ENCODE peak calls at places on chromosomes 3 and 15, in eight cellular contexts. One of them, this sample, is unnamed.
A peak's percentile ranks its signal among the peaks of the same experiment; 100 is the strongest.

GRCh38 chr3:4877173-4877787 is 102.0 kb upstream of the BHLHE40 start:
- ATAC-seq in right cardiac atrium: no peak
- ATAC-seq in left colon: no peak
- ATAC-seq in Right ventricle myocardium inferior: no peak
- ATAC-seq in right lobe of liver: peak; percentile 80
- ATAC-seq in WTC11: no peak
- ATAC-seq in pancreas: no peak
- ATAC-seq in gastroesophageal sphincter: no peak
- ATAC-seq in this sample: no peak

GRCh38 chr15:41562784-41563198 is 3.8 kb downstream of the TYRO3 start:
- ATAC-seq in WTC11: no peak
- ATAC-seq in gastroesophageal sphincter: no peak
- ATAC-seq in pancreas: no peak
- ATAC-seq in left colon: no peak
- ATAC-seq in right cardiac atrium: no peak
- ATAC-seq in right lobe of liver: no peak
- ATAC-seq in Right ventricle myocardium inferior: no peak
- ATAC-seq in this sample: no peak

GRCh38 chr3:138442996-138443395 is 8.6 kb downstream of the ESYT3 start:
- ATAC-seq in Right ventricle myocardium inferior: no peak
- ATAC-seq in left colon: no peak
- ATAC-seq in WTC11: no peak
- ATAC-seq in right cardiac atrium: no peak
- ATAC-seq in gastroesophageal sphincter: no peak
- ATAC-seq in right lobe of liver: no peak
- ATAC-seq in pancreas: no peak
- ATAC-seq in this sample: no peak

GRCh38 chr3:42746455-42747450 is 26.3 kb downstream of the CCDC13 start:
- ATAC-seq in gastroesophageal sphincter: peak; percentile 45
- ATAC-seq in Right ventricle myocardium inferior: peak; percentile 36
- ATAC-seq in right lobe of liver: peak; percentile 56
- ATAC-seq in right cardiac atrium: peak; percentile 58
- ATAC-seq in left colon: no peak
- ATAC-seq in pancreas: peak; percentile 69
- ATAC-seq in WTC11: no peak
- ATAC-seq in this sample: no peak

GRCh38 chr3:126540342-126540849 is 16.4 kb downstream of the CHST13 start:
- ATAC-seq in pancreas: peak; percentile 62
- ATAC-seq in right cardiac atrium: no peak
- ATAC-seq in right lobe of liver: no peak
- ATAC-seq in WTC11: no peak
- ATAC-seq in gastroesophageal sphincter: peak; percentile 46
- ATAC-seq in Right ventricle myocardium inferior: peak; percentile 57
- ATAC-seq in left colon: no peak
- ATAC-seq in this sample: no peak

GRCh38 chr3:50457988-50458387 is 45.4 kb downstream of the CACNA2D2 start:
- ATAC-seq in right cardiac atrium: no peak
- ATAC-seq in left colon: no peak
- ATAC-seq in WTC11: no peak
- ATAC-seq in Right ventricle myocardium inferior: no peak
- ATAC-seq in right lobe of liver: no peak
- ATAC-seq in gastroesophageal sphincter: no peak
- ATAC-seq in pancreas: no peak
- ATAC-seq in this sample: no peak

GRCh38 chr3:66756468-66757036 is 241.6 kb upstream of the KBTBD8 start:
- ATAC-seq in pancreas: no peak
- ATAC-seq in gastroesophageal sphincter: no peak
- ATAC-seq in WTC11: no peak
- ATAC-seq in Right ventricle myocardium inferior: no peak
- ATAC-seq in left colon: no peak
- ATAC-seq in right cardiac atrium: no peak
- ATAC-seq in right lobe of liver: no peak
- ATAC-seq in this sample: no peak

GRCh38 chr3:182715006-182715405 is 78.3 kb upstream of the ATP11B start:
- ATAC-seq in right cardiac atrium: no peak
- ATAC-seq in pancreas: peak; percentile 43
- ATAC-seq in left colon: no peak
- ATAC-seq in gastroesophageal sphincter: no peak
- ATAC-seq in WTC11: no peak
- ATAC-seq in right lobe of liver: no peak
- ATAC-seq in Right ventricle myocardium inferior: peak; percentile 68
- ATAC-seq in this sample: no peak

GRCh38 chr3:50237754-50238548 is 1.9 kb downstream of the GNAI2 start:
- ATAC-seq in left colon: no peak
- ATAC-seq in gastroesophageal sphincter: peak; percentile 37
- ATAC-seq in pancreas: peak; percentile 15
- ATAC-seq in right lobe of liver: peak; percentile 15
- ATAC-seq in right cardiac atrium: peak; percentile 63
- ATAC-seq in WTC11: peak; percentile 1
- ATAC-seq in Right ventricle myocardium inferior: peak; percentile 44
- ATAC-seq in this sample: peak; percentile 58

GRCh38 chr15:22939652-22940061 is 40.5 kb downstream of the CYFIP1 start:
- ATAC-seq in right cardiac atrium: peak; percentile 71
- ATAC-seq in Right ventricle myocardium inferior: peak; percentile 73
- ATAC-seq in pancreas: peak; percentile 21
- ATAC-seq in left colon: no peak
- ATAC-seq in gastroesophageal sphincter: peak; percentile 12
- ATAC-seq in WTC11: no peak
- ATAC-seq in right lobe of liver: peak; percentile 12
- ATAC-seq in this sample: no peak

GRCh38 chr15:31263751-31264533 is 62.7 kb upstream of the KLF13 start:
- ATAC-seq in left colon: peak; percentile 75
- ATAC-seq in right cardiac atrium: peak; percentile 58
- ATAC-seq in pancreas: peak; percentile 61
- ATAC-seq in right lobe of liver: peak; percentile 62
- ATAC-seq in gastroesophageal sphincter: peak; percentile 50
- ATAC-seq in WTC11: no peak
- ATAC-seq in Right ventricle myocardium inferior: peak; percentile 57
- ATAC-seq in this sample: peak; percentile 74

GRCh38 chr3:33652736-33653135 is 65.3 kb downstream of the CLASP2 start:
- ATAC-seq in right cardiac atrium: no peak
- ATAC-seq in right lobe of liver: no peak
- ATAC-seq in Right ventricle myocardium inferior: no peak
- ATAC-seq in pancreas: no peak
- ATAC-seq in left colon: no peak
- ATAC-seq in WTC11: no peak
- ATAC-seq in gastroesophageal sphincter: no peak
- ATAC-seq in this sample: no peak

GRCh38 chr3:115111632-115112031 is 35.5 kb downstream of the ZBTB20 start:
- ATAC-seq in pancreas: no peak
- ATAC-seq in Right ventricle myocardium inferior: peak; percentile 60
- ATAC-seq in right lobe of liver: no peak
- ATAC-seq in left colon: no peak
- ATAC-seq in gastroesophageal sphincter: no peak
- ATAC-seq in right cardiac atrium: no peak
- ATAC-seq in WTC11: no peak
- ATAC-seq in this sample: no peak

This sample was measured in activated T-helper 17 cell treated with anti-CD3 and anti-CD28 coated beads, Interleukin-2, amount 50 U/mL, for 72 hours.